ENCODE peak calls at places on chromosomes 5 and 9, in four cellular contexts. One of them, this sample, is unnamed.

GRCh38 chr5:8340739-8341344 is 471.9 kb downstream of the MTRR start:
- DNase-seq in NCI-H1436: no peak
- DNase-seq in naive thymus-derived CD8-positive, alpha-beta T cell: no peak
- DNase-seq in GDM1: no peak
- DNase-seq in this sample: peak; percentile 19

GRCh38 chr9:110947645-110948044 is 90.6 kb downstream of the LPAR1 start:
- DNase-seq in naive thymus-derived CD8-positive, alpha-beta T cell: no peak
- DNase-seq in GDM1: no peak
- DNase-seq in NCI-H1436: no peak
- DNase-seq in this sample: no peak

GRCh38 chr9:68872026-68872501 is 141.8 kb downstream of the PRKACG start:
- DNase-seq in NCI-H1436: no peak
- DNase-seq in GDM1: no peak
- DNase-seq in naive thymus-derived CD8-positive, alpha-beta T cell: no peak
- DNase-seq in this sample: no peak

GRCh38 chr9:35811364-35812024 is 568 bp downstream of the SPAG8 start:
- DNase-seq in naive thymus-derived CD8-positive, alpha-beta T cell: no peak
- DNase-seq in NCI-H1436: no peak
- DNase-seq in GDM1: no peak
- DNase-seq in this sample: no peak

GRCh38 chr5:152271420-152271819 is 133.7 kb downstream of the NMUR2 start:
- DNase-seq in NCI-H1436: peak; percentile 57
- DNase-seq in GDM1: no peak
- DNase-seq in naive thymus-derived CD8-positive, alpha-beta T cell: no peak
- DNase-seq in this sample: peak; percentile 44

GRCh38 chr9:15086096-15087030 is 176.1 kb upstream of the FREM1 start:
- DNase-seq in naive thymus-derived CD8-positive, alpha-beta T cell: no peak
- DNase-seq in GDM1: no peak
- DNase-seq in NCI-H1436: no peak
- DNase-seq in this sample: no peak

GRCh38 chr9:87701931-87702421 is 23.9 kb upstream of the CTSL start:
- DNase-seq in naive thymus-derived CD8-positive, alpha-beta T cell: no peak
- DNase-seq in GDM1: no peak
- DNase-seq in NCI-H1436: no peak
- DNase-seq in this sample: no peak

GRCh38 chr5:14669415-14669814 is 4.9 kb downstream of the OTULIN start:
- DNase-seq in naive thymus-derived CD8-positive, alpha-beta T cell: no peak
- DNase-seq in GDM1: no peak
- DNase-seq in NCI-H1436: no peak
- DNase-seq in this sample: no peak

GRCh38 chr5:83493644-83494043 is 22.1 kb downstream of the VCAN start:
- DNase-seq in naive thymus-derived CD8-positive, alpha-beta T cell: no peak
- DNase-seq in NCI-H1436: no peak
- DNase-seq in GDM1: no peak
- DNase-seq in this sample: no peak

This sample was measured in WERI-Rb-1.